ENCODE peak calls at places on chromosomes 2 and 18, in four cellular contexts. T, K, W and P are unnamed samples.

GRCh38 chr2:30424231-30424630 is 22.8 kb upstream of the LCLAT1 start:
- DNase-seq in T (no peak), K (no peak), W (no peak), P (no peak)

GRCh38 chr18:2847341-2848144 is 737 bp downstream of the EMILIN2 start:
- DNase-seq in T (peak; percentile 17), K (peak; percentile 90), W (no peak), P (peak; percentile 3)

GRCh38 chr2:121804340-121804739 is 48.9 kb downstream of the TSN start:
- DNase-seq in T (no peak), K (no peak), W (no peak), P (peak; percentile 24)

GRCh38 chr2:28521663-28522062 is 25.8 kb downstream of the PLB1 start:
- DNase-seq in T (no peak), K (peak; percentile 46), W (no peak), P (no peak)

GRCh38 chr2:33812707-33813106 is 213.6 kb upstream of the FAM98A start:
- DNase-seq in T (no peak), K (no peak), W (no peak), P (no peak)

GRCh38 chr18:73545497-73545896 is 602.1 kb downstream of the FBXO15 start:
- DNase-seq in T (no peak), K (no peak), W (no peak), P (peak; percentile 8)

GRCh38 chr2:20457661-20458630 is 11.1 kb downstream of the RHOB start:
- DNase-seq in T (no peak), K (peak; percentile 28), W (no peak), P (no peak)

GRCh38 chr2:209834767-209835166 is 63.1 kb downstream of the UNC80 start:
- DNase-seq in T (no peak), K (no peak), W (no peak), P (no peak)

GRCh38 chr2:237715459-237715947 is 83.1 kb upstream of the RBM44 start:
- DNase-seq in T (no peak), K (peak; percentile 82), W (no peak), P (peak; percentile 55)

GRCh38 chr18:22650247-22650646 is 232.5 kb upstream of the CTAGE1 start:
- DNase-seq in T (no peak), K (no peak), W (no peak), P (no peak)

GRCh38 chr2:71801969-71802368 is 345.7 kb downstream of the CYP26B1 start:
- DNase-seq in T (peak; percentile 40), K (peak; percentile 92), W (no peak), P (peak; percentile 47)

GRCh38 chr2:41911033-41911432 is 136.8 kb upstream of the PKDCC start:
- DNase-seq in T (no peak), K (no peak), W (no peak), P (no peak)

GRCh38 chr2:231130657-231131056 is 5.8 kb upstream of the HTR2B start:
- DNase-seq in T (no peak), K (no peak), W (no peak), P (no peak)

GRCh38 chr2:211766689-211767088 is 771.9 kb downstream of the ERBB4 start:
- DNase-seq in T (no peak), K (no peak), W (no peak), P (peak; percentile 70)

GRCh38 chr2:111918383-111918806 is 20.0 kb downstream of the MERTK start:
- DNase-seq in T (no peak), K (no peak), W (no peak), P (no peak)

GRCh38 chr18:26677957-26678356 is 129.6 kb upstream of the KCTD1 start:
- DNase-seq in T (no peak), K (no peak), W (no peak), P (no peak)

GRCh38 chr18:49185636-49186035 is 234.9 kb upstream of the SMAD7 start:
- DNase-seq in T (no peak), K (no peak), W (no peak), P (no peak)

GRCh38 chr18:3075491-3075890 is 62.5 kb upstream of the LPIN2 start:
- DNase-seq in T (no peak), K (no peak), W (no peak), P (no peak)

GRCh38 chr18:70450658-70451253 is 161.9 kb downstream of the SOCS6 start:
- DNase-seq in T (no peak), K (no peak), W (no peak), P (no peak)

GRCh38 chr2:113260930-113261329 is 17.8 kb downstream of the PAX8 start:
- DNase-seq in T (no peak), K (no peak), W (no peak), P (no peak)

GRCh38 chr2:237482485-237482884 is 4.6 kb upstream of the MLPH start:
- DNase-seq in T (no peak), K (peak; percentile 97), W (no peak), P (peak; percentile 45)

GRCh38 chr18:76943542-76944339 is 121.4 kb downstream of the ZNF236 start:
- DNase-seq in T (no peak), K (peak; percentile 91), W (no peak), P (no peak)

GRCh38 chr2:181972431-181973190 is 13.0 kb upstream of the PPP1R1C start:
- DNase-seq in T (no peak), K (no peak), W (no peak), P (no peak)

GRCh38 chr2:88709117-88709739 is 17.8 kb downstream of the RPIA start:
- DNase-seq in T (no peak), K (no peak), W (no peak), P (no peak)

GRCh38 chr18:29840101-29840500 is 1202.4 kb downstream of the DSC3 start:
- DNase-seq in T (no peak), K (no peak), W (no peak), P (peak; percentile 26)